ENCODE peak calls at places on chromosomes 2 and 18, in four cellular contexts. B, K, H and G are unnamed samples.

GRCh38 chr2:119367472-119368099 is 809 bp downstream of the DBI start:
- DNase-seq in B (peak; percentile 76), K (peak; percentile 39), H (peak; percentile 75), G (peak; percentile 50)

GRCh38 chr2:74186038-74186437 is 7.4 kb upstream of the MOB1A start:
- DNase-seq in B (no peak), K (no peak), H (peak; percentile 94), G (peak; percentile 12)

GRCh38 chr2:30503007-30503691 is 56.1 kb downstream of the LCLAT1 start:
- DNase-seq in B (peak; percentile 48), K (no peak), H (peak; percentile 49), G (no peak)

GRCh38 chr2:95372216-95372829 is 30.2 kb upstream of the FAHD2A start:
- DNase-seq in B (no peak), K (no peak), H (no peak), G (no peak)

GRCh38 chr2:205657579-205657978 is 24.7 kb upstream of the NRP2 start:
- DNase-seq in B (no peak), K (no peak), H (no peak), G (no peak)

GRCh38 chr2:46796843-46797625 is 118.6 kb downstream of the MCFD2 start:
- DNase-seq in B (no peak), K (no peak), H (no peak), G (no peak)

GRCh38 chr2:86413296-86414085 is 27.7 kb upstream of the KDM3A start:
- DNase-seq in B (peak; percentile 2), K (no peak), H (no peak), G (no peak)

GRCh38 chr2:129299338-129299737 is 680.1 kb upstream of the RAB6C start:
- DNase-seq in B (no peak), K (no peak), H (no peak), G (no peak)

GRCh38 chr2:239805043-239805329 is 220.2 kb downstream of the NDUFA10 start:
- DNase-seq in B (no peak), K (no peak), H (no peak), G (no peak)

GRCh38 chr18:74831571-74832250 is 234.0 kb downstream of the ZNF407 start:
- DNase-seq in B (no peak), K (peak; percentile 88), H (no peak), G (no peak)

GRCh38 chr2:163551974-163552373 is 183.8 kb downstream of the FIGN start:
- DNase-seq in B (no peak), K (peak; percentile 9), H (no peak), G (no peak)

GRCh38 chr2:219912530-219912929 is 285.1 kb downstream of the SLC4A3 start:
- DNase-seq in B (peak; percentile 67), K (peak; percentile 28), H (no peak), G (no peak)

GRCh38 chr2:50396301-50396637 is 635.7 kb downstream of the NRXN1 start:
- DNase-seq in B (no peak), K (no peak), H (no peak), G (no peak)

GRCh38 chr2:32626591-32627221 is 1.1 kb upstream of the TTC27 start:
- DNase-seq in B (peak; percentile 46), K (no peak), H (no peak), G (no peak)

GRCh38 chr2:69366-70344 is 23.4 kb upstream of the FAM110C start:
- DNase-seq in B (peak; percentile 45), K (peak; percentile 60), H (no peak), G (no peak)

GRCh38 chr2:23436346-23437099 is 51.5 kb downstream of the KLHL29 start:
- DNase-seq in B (peak; percentile 72), K (peak; percentile 68), H (no peak), G (no peak)

GRCh38 chr2:240325654-240326031 is 109.8 kb upstream of the GPC1 start:
- DNase-seq in B (no peak), K (peak; percentile 37), H (no peak), G (no peak)

GRCh38 chr2:15560404-15560987 is 638 bp downstream of the NBAS start:
- DNase-seq in B (peak; percentile 40), K (peak; percentile 37), H (peak; percentile 54), G (peak; percentile 8)

GRCh38 chr18:38790303-38790702 is 1224.7 kb upstream of the CELF4 start:
- DNase-seq in B (peak; percentile 42), K (peak; percentile 21), H (peak; percentile 47), G (peak; percentile 16)

GRCh38 chr2:112691761-112692370 is 29.0 kb upstream of the NT5DC4 start:
- DNase-seq in B (no peak), K (no peak), H (no peak), G (no peak)

GRCh38 chr2:26251893-26252292 is 7.2 kb downstream of the HADHB start:
- DNase-seq in B (no peak), K (no peak), H (no peak), G (no peak)

GRCh38 chr2:239494578-239494977 is 93.8 kb upstream of the HDAC4 start:
- DNase-seq in B (no peak), K (no peak), H (no peak), G (no peak)

GRCh38 chr18:33577688-33578370 is at the start of gene ASXL3:
- DNase-seq in B (peak; percentile 16), K (no peak), H (no peak), G (peak; percentile 22)

GRCh38 chr2:190982263-190983034 is 31.5 kb downstream of the STAT1 start:
- DNase-seq in B (no peak), K (no peak), H (no peak), G (no peak)

GRCh38 chr2:232348936-232349335 is 29.6 kb upstream of the ALPP start:
- DNase-seq in B (no peak), K (peak; percentile 21), H (no peak), G (peak; percentile 60)

GRCh38 chr2:120418174-120418787 is 72.3 kb downstream of the INHBB start:
- DNase-seq in B (no peak), K (no peak), H (no peak), G (no peak)

GRCh38 chr2:8535398-8535755 is 146.5 kb upstream of the ID2 start:
- DNase-seq in B (no peak), K (no peak), H (no peak), G (no peak)

DNA sequence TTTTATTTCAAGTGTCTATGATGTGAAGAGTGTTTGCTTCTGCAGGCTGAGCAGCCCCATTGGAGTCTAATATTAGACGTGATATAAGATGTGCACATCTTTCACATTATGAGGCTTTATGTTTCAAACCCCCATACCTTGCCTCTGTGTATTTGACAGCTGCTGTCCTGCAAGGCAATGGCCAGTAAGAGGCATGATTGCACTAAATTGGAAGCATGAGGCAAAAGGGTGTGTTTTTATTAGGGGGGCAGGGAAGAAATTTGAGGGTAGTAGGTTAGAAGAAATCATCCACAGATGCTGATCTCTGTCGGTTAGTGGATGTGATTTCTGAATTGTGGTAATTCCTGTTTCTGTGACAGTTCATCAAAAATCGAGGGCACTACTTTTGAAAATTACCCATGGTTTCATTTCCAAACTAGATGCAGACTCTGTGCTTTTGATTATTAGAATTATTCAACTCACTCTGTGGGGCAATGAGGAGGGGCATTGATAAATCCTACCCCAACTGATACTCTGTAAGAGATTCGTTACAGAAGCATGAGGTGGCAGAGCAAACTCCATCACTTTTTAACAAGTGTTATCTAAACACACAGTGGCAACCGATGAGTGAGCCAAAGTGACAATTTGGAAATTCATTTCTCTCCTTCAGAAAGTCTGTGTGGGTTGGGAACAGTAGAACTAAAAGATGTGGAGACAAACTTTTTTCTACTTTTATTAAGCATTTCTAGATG is 452.9 kb downstream of the ARHGAP15 start:
- DNase-seq in B (peak; percentile 18), K (no peak), H (no peak), G (no peak)
- H3K27ac ChIP-seq in B (no peak overlapping the region), K (no peak overlapping the region), H (no peak overlapping the region), G (no peak overlapping the region)

GRCh38 chr2:130353291-130354134 is 2.3 kb upstream of the PTPN18 start:
- DNase-seq in B (no peak), K (no peak), H (peak; percentile 56), G (no peak)

GRCh38 chr2:130354135-130354420 is 1.8 kb upstream of the PTPN18 start:
- DNase-seq in B (no peak), K (no peak), H (no peak), G (no peak)

GRCh38 chr2:130355578-130356431 is at the start of gene PTPN18:
- DNase-seq in B (peak; percentile 73), K (peak; percentile 82), H (peak; percentile 88), G (peak; percentile 69)

GRCh38 chr2:130357864-130358263 is 2.0 kb downstream of the PTPN18 start:
- DNase-seq in B (no peak), K (no peak), H (no peak), G (no peak)

GRCh38 chr2:130355181-130355577 is 677 bp upstream of the PTPN18 start:
- DNase-seq in B (no peak), K (no peak), H (peak; percentile 74), G (no peak)
- H3K9ac ChIP-seq in B (peak overlapping the region; percentile 68), K (no peak overlapping the region), H (peak overlapping the region; percentile 89), G (peak overlapping the region; percentile 53)

GRCh38 chr2:69163556-69163955 is 150.6 kb downstream of the ANTXR1 start:
- DNase-seq in B (no peak), K (no peak), H (no peak), G (no peak)

GRCh38 chr2:69166812-69167468 is 154.0 kb downstream of the ANTXR1 start:
- DNase-seq in B (no peak), K (no peak), H (no peak), G (no peak)

GRCh38 chr2:69164379-69164778 is 151.4 kb downstream of the ANTXR1 start:
- DNase-seq in B (no peak), K (peak; percentile 25), H (no peak), G (no peak)

GRCh38 chr2:69166465-69166811 is 153.5 kb downstream of the ANTXR1 start:
- DNase-seq in B (no peak), K (no peak), H (no peak), G (no peak)

DNA sequence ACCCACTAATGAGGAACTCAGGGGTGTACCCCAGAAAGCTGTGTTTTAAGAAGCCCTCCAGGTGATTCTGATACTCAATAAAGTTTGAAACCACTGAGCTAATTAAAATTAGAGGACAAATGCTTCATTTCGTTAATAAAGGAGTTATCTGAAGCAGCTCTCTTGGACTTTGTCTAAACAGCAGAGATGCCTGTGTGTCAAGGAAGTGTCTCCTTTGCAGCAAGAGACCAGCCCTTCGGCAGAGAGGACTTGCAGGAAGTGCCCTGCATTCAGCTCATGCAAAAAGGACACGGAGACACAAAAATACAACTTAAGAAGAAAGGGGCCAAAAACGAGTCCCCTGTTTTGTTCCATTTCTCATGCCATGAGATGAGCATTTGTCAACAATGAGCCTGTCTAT is 152.1 kb downstream of the ANTXR1 start:
- DNase-seq in B (no peak), K (no peak), H (no peak), G (no peak)
- H3K27ac ChIP-seq in B (no peak overlapping the region), K (no peak overlapping the region), H (no peak overlapping the region), G (no peak overlapping the region)

DNA sequence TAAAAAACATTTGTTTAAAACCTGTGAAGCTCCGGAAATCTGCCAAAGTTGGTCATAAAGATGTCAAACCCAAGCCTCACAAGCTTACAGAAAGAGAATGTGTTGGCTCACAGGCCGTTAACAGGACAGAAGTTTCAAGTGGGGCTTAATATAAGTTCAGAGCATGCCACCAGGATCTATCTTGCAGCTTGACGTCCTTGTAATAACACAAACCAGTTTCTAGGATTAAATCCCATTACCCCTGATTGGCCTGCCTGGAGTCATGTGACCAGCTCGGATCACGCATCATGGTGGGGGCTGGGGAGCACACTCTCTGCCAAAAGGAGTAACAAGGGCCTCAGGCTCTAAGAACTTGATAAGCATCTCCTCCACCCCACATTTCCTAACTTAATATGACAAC is 38.9 kb upstream of the SCG2 start:
- DNase-seq in B (no peak), K (no peak), H (no peak), G (no peak)
- H3K9ac ChIP-seq in B (no peak overlapping the region), K (no peak overlapping the region), H (no peak overlapping the region), G (no peak overlapping the region)

GRCh38 chr2:160225722-160226121 is 25.6 kb upstream of the ITGB6 start:
- DNase-seq in B (no peak), K (peak; percentile 96), H (no peak), G (no peak)
- H3K27ac ChIP-seq in B (no peak overlapping the region), K (peak overlapping the region; percentile 99), H (no peak overlapping the region), G (no peak overlapping the region)

GRCh38 chr2:60948161-60948560 is 66.8 kb downstream of the REL start:
- DNase-seq in B (no peak), K (no peak), H (no peak), G (no peak)
- H3K9ac ChIP-seq in B (no peak overlapping the region), K (peak overlapping the region; percentile 20), H (no peak overlapping the region), G (no peak overlapping the region)